ENCODE peak calls at places on chromosomes 2 and 18, in eight cellular contexts. D is GM12878; I is stimulated activated CD4-positive, alpha-beta T cell treated with anti-CD3 and anti-CD28 coated beads, TNF-alpha, amount 100 ng/mL, for 48 hours; P is activated CD4-positive, alpha-beta T cell treated with anti-CD3 and anti-CD28 coated beads, Interleukin-2, amount 50 U/mL, for 48 hours; T is brain microvascular endothelial cell; O is hypothalamus; N is skeletal muscle cell; F is AG04449. R is an unnamed sample.

GRCh38 chr2:14492920-14493503 is 139.5 kb upstream of the LRATD1 start:
- DNase-seq in P (no peak), O (no peak), D (no peak), T (peak), N (peak), I (no peak), F (peak), R (no peak)

GRCh38 chr2:80293026-80293425 is 11.5 kb downstream of the LRRTM1 start:
- DNase-seq in T (no peak), D (no peak), N (no peak), I (no peak), P (no peak), O (peak), F (no peak), R (no peak)

GRCh38 chr2:100625731-100626130 is 62.9 kb downstream of the PDCL3 start:
- DNase-seq in D (no peak), N (no peak), I (no peak), P (no peak), O (no peak), F (no peak), T (no peak), R (no peak)

GRCh38 chr2:75560022-75560767 is 544 bp downstream of the EVA1A start:
- DNase-seq in I (no peak), F (no peak), D (no peak), O (no peak), P (no peak), N (no peak), T (peak), R (peak)

GRCh38 chr18:62883937-62884735 is 168.8 kb downstream of the PHLPP1 start:
- DNase-seq in P (no peak), T (no peak), O (no peak), I (no peak), D (no peak), N (no peak), F (no peak), R (no peak)

GRCh38 chr2:211611061-211611518 is 927.5 kb downstream of the ERBB4 start:
- DNase-seq in D (no peak), O (no peak), N (no peak), T (no peak), P (peak), F (no peak), I (no peak), R (no peak)

GRCh38 chr2:53210538-53210937 is 557.1 kb upstream of the CHAC2 start:
- DNase-seq in I (no peak), O (no peak), N (no peak), F (no peak), D (no peak), P (no peak), T (no peak), R (no peak)

GRCh38 chr2:233063269-233063975 is 3.3 kb downstream of the INPP5D start:
- DNase-seq in T (no peak), D (peak), P (no peak), O (no peak), I (no peak), F (no peak), N (no peak), R (no peak)

GRCh38 chr2:218028562-218029348 is 26.0 kb upstream of the TNS1 start:
- DNase-seq in F (no peak), N (no peak), D (no peak), T (no peak), O (no peak), I (no peak), P (peak), R (no peak)